ENCODE peak calls at places on chromosomes 12 and 14, in six cellular contexts. Z is NCI-H774; N is NCI-H1417; E is AG09309; H is stimulated activated CD4-positive, alpha-beta T cell treated with anti-CD3 and anti-CD28 coated beads, Interleukin-15, amount 100 ng/mL, for 24 hours; G is D721Med. D is an unnamed sample.

GRCh38 chr14:69084023-69084422 is 68.9 kb downstream of the DCAF5 start:
- DNase-seq in Z (no peak), N (no peak), E (no peak), H (no peak), G (no peak), D (no peak)

GRCh38 chr14:23533652-23534435 is 17.7 kb downstream of the ZFHX2 start:
- DNase-seq in Z (no peak), N (no peak), E (no peak), H (no peak), G (no peak), D (no peak)

GRCh38 chr12:104370989-104371870 is 67.7 kb downstream of the EID3 start:
- DNase-seq in Z (no peak), N (no peak), E (no peak), H (no peak), G (no peak), D (no peak)

GRCh38 chr14:95507701-95508103 is 8.7 kb downstream of the SYNE3 start:
- DNase-seq in Z (no peak), N (no peak), E (no peak), H (peak), G (no peak), D (no peak)

GRCh38 chr12:94874986-94875312 is 128.5 kb downstream of the NDUFA12 start:
- DNase-seq in Z (no peak), N (no peak), E (no peak), H (no peak), G (no peak), D (no peak)

GRCh38 chr12:104357431-104357952 is 54.0 kb downstream of the EID3 start:
- DNase-seq in Z (no peak), N (no peak), E (no peak), H (no peak), G (no peak), D (no peak)

GRCh38 chr12:11812558-11813421 is 163.3 kb downstream of the ETV6 start:
- DNase-seq in Z (no peak), N (peak), E (no peak), H (peak), G (no peak), D (peak)

GRCh38 chr12:9673404-9674225 is 4.1 kb downstream of the CLEC2D start:
- DNase-seq in Z (no peak), N (no peak), E (peak), H (peak), G (no peak), D (no peak)

GRCh38 chr12:49428652-49429549 is 61.6 kb downstream of the SPATS2 start:
- DNase-seq in Z (peak), N (peak), E (peak), H (no peak), G (no peak), D (no peak)

GRCh38 chr12:104733717-104734175 is 224.3 kb downstream of the SLC41A2 start:
- DNase-seq in Z (no peak), N (no peak), E (no peak), H (peak), G (no peak), D (no peak)

GRCh38 chr12:26158078-26158764 is 33.4 kb upstream of the BHLHE41 start:
- DNase-seq in Z (no peak), N (no peak), E (no peak), H (no peak), G (no peak), D (no peak)

GRCh38 chr12:69266045-69266635 is 26.8 kb downstream of the CPSF6 start:
- DNase-seq in Z (peak), N (no peak), E (no peak), H (no peak), G (no peak), D (no peak)

GRCh38 chr12:79250955-79251354 is 386.4 kb downstream of the SYT1 start:
- DNase-seq in Z (no peak), N (no peak), E (no peak), H (no peak), G (no peak), D (no peak)

GRCh38 chr14:22505751-22506710 is 83.0 kb downstream of the DAD1 start:
- DNase-seq in Z (no peak), N (no peak), E (no peak), H (no peak), G (no peak), D (no peak)

GRCh38 chr14:58104808-58105207 is 47.2 kb downstream of the ARMH4 start:
- DNase-seq in Z (no peak), N (no peak), E (peak), H (no peak), G (no peak), D (no peak)

GRCh38 chr12:82650627-82651337 is 35.9 kb upstream of the TMTC2 start:
- DNase-seq in Z (no peak), N (no peak), E (no peak), H (peak), G (no peak), D (no peak)

GRCh38 chr12:43011383-43011926 is 421.9 kb upstream of the PRICKLE1 start:
- DNase-seq in Z (no peak), N (no peak), E (no peak), H (no peak), G (no peak), D (no peak)

GRCh38 chr14:93970967-93971634 is 5.3 kb downstream of the ASB2 start:
- DNase-seq in Z (no peak), N (no peak), E (no peak), H (peak), G (no peak), D (peak)

GRCh38 chr14:104390941-104391901 is 188.3 kb upstream of the C14orf180 start:
- DNase-seq in Z (no peak), N (peak), E (no peak), H (no peak), G (no peak), D (peak)

GRCh38 chr14:99601301-99601945 is 2.6 kb downstream of the CCDC85C start:
- DNase-seq in Z (no peak), N (no peak), E (no peak), H (no peak), G (no peak), D (no peak)

GRCh38 chr14:79809849-79810612 is 401.3 kb downstream of the DIO2 start:
- DNase-seq in Z (no peak), N (peak), E (no peak), H (no peak), G (no peak), D (peak)

GRCh38 chr14:55084648-55085441 is 33.4 kb downstream of the MAPK1IP1L start:
- DNase-seq in Z (no peak), N (no peak), E (no peak), H (no peak), G (no peak), D (peak)